ENCODE peak calls at places on chromosomes 1 and 21, in four cellular contexts. S is IMR-90, C is HS-5, R is PC-9. M is an unnamed sample.

GRCh38 chr21:33587792-33588484 is 546 bp downstream of the DONSON start:
- DNase-seq in C (no peak), R (no peak), S (peak), M (no peak)

GRCh38 chr1:156896490-156897033 is 3.0 kb downstream of the PEAR1 start:
- DNase-seq in S (peak), R (peak), C (peak), M (no peak)

GRCh38 chr1:31497601-31498000 is 78.7 kb upstream of the TINAGL1 start:
- DNase-seq in C (peak), S (peak), R (no peak), M (no peak)

GRCh38 chr1:202959276-202959620 is 1.1 kb upstream of the ADIPOR1 start:
- DNase-seq in R (peak), C (peak), S (peak), M (no peak)

GRCh38 chr1:168507271-168507670 is 36.5 kb downstream of the XCL2 start:
- DNase-seq in S (no peak), R (no peak), C (no peak), M (no peak)

GRCh38 chr1:160779662-160780397 is 16.1 kb upstream of the LY9 start:
- DNase-seq in S (no peak), R (no peak), C (no peak), M (no peak)

GRCh38 chr21:30479259-30479658 is 908 bp downstream of the KRTAP19-1 start:
- DNase-seq in R (no peak), C (no peak), S (no peak), M (no peak)

GRCh38 chr21:38140192-38140905 is 116.4 kb upstream of the KCNJ15 start:
- DNase-seq in C (no peak), R (no peak), S (peak), M (no peak)

GRCh38 chr1:184329255-184329953 is 57.4 kb upstream of the C1orf21 start:
- DNase-seq in R (no peak), C (no peak), S (no peak), M (no peak)

GRCh38 chr1:145695781-145696629 is 11.2 kb downstream of the PDZK1 start:
- DNase-seq in R (no peak), S (no peak), C (no peak), M (no peak)

GRCh38 chr1:100455478-100456072 is 82.4 kb upstream of the GPR88 start:
- DNase-seq in C (no peak), S (peak), R (no peak), M (no peak)

GRCh38 chr1:195656780-195657179 is 951.5 kb downstream of the KCNT2 start:
- DNase-seq in S (no peak), R (no peak), C (no peak), M (no peak)

GRCh38 chr1:3628445-3628844 is 3.6 kb downstream of the TPRG1L start:
- DNase-seq in R (no peak), S (no peak), C (no peak), M (no peak)

M was measured in brain pericyte.